ENCODE peak calls at places on chromosomes 4 and X, in seven cellular contexts. L is lower lobe of right lung, U is kidney epithelial cell, Z is uterus, N is cardiac fibroblast, B is AG10803, G is fibroblast of the aortic adventitia. P is an unnamed sample.

GRCh38 chr4:56099378-56099786 is 150.6 kb downstream of the CEP135 start:
- DNase-seq in L (no peak), U (no peak), Z (no peak), N (no peak), B (no peak), G (peak; percentile 5), P (peak; percentile 89)

GRCh38 chr4:133483600-133484246 is 334.6 kb downstream of the PCDH10 start:
- DNase-seq in L (no peak), U (no peak), Z (no peak), N (peak; percentile 61), B (no peak), G (peak; percentile 32), P (peak; percentile 11)

GRCh38 chr4:141448490-141448889 is 187.9 kb upstream of the IL15 start:
- DNase-seq in L (no peak), U (no peak), Z (no peak), N (no peak), B (no peak), G (no peak), P (no peak)

GRCh38 chr4:53089940-53090729 is 228.0 kb downstream of the RASL11B start:
- DNase-seq in L (no peak), U (no peak), Z (peak; percentile 13), N (peak; percentile 75), B (peak; percentile 94), G (peak; percentile 41), P (no peak)

GRCh38 chr4:164536829-164537228 is 217.1 kb upstream of the SMIM31 start:
- DNase-seq in L (no peak), U (peak; percentile 77), Z (no peak), N (no peak), B (peak; percentile 54), G (peak; percentile 83), P (peak; percentile 77)

GRCh38 chrX:21838937-21839333 is 482 bp upstream of the MBTPS2 start:
- DNase-seq in L (no peak), U (no peak), Z (no peak), N (peak; percentile 53), B (peak; percentile 15), G (no peak), P (no peak)

GRCh38 chr4:159504634-159505033 is 401.8 kb downstream of the RAPGEF2 start:
- DNase-seq in L (no peak), U (no peak), Z (no peak), N (peak; percentile 48), B (no peak), G (peak; percentile 23), P (no peak)

GRCh38 chr4:188993871-188994270 is 854.6 kb downstream of the TRIML1 start:
- DNase-seq in L (no peak), U (no peak), Z (no peak), N (no peak), B (no peak), G (no peak), P (no peak)

GRCh38 chr4:168218663-168219062 is 99.9 kb downstream of the DDX60 start:
- DNase-seq in L (no peak), U (peak; percentile 64), Z (no peak), N (peak; percentile 43), B (peak; percentile 33), G (peak; percentile 76), P (no peak)

GRCh38 chr4:40183615-40184411 is 13.0 kb upstream of the RHOH start:
- DNase-seq in L (no peak), U (no peak), Z (no peak), N (peak; percentile 15), B (no peak), G (peak; percentile 15), P (no peak)

GRCh38 chr4:40811886-40812857 is 62.4 kb downstream of the NSUN7 start:
- DNase-seq in L (peak; percentile 62), U (no peak), Z (no peak), N (peak; percentile 36), B (peak; percentile 23), G (peak; percentile 4), P (no peak)

GRCh38 chrX:54452920-54453319 is 12.7 kb downstream of the TSR2 start:
- DNase-seq in L (no peak), U (no peak), Z (no peak), N (peak; percentile 17), B (peak; percentile 9), G (no peak), P (no peak)

DNA sequence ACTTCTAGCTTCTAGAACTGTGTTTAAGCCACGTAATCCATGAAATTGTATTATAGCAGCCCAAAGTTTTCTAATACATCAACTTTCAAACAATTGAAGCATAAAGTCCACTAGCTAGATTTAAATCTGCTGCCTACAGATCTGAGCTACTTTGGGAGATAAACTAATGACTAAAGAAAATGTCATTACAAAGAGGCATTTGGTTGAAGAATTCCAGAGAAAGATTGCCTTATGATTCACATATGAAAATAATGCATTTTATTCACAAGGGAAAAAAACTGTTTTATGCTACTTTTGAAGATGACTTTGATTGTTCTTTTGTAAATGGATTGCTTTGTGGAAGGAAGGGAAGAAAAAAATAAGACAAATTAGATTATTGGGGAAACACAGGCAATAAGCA is 124.1 kb upstream of the SLIT2 start:
- DNase-seq in L (no peak), U (no peak), Z (no peak), N (no peak), B (peak; percentile 19), G (peak; percentile 64), P (no peak)
- TF ChIP-seq CTCF in L (no peak), U (no peak), Z (no peak), N (no peak), B (no peak), G (no peak), P (no peak)

DNA sequence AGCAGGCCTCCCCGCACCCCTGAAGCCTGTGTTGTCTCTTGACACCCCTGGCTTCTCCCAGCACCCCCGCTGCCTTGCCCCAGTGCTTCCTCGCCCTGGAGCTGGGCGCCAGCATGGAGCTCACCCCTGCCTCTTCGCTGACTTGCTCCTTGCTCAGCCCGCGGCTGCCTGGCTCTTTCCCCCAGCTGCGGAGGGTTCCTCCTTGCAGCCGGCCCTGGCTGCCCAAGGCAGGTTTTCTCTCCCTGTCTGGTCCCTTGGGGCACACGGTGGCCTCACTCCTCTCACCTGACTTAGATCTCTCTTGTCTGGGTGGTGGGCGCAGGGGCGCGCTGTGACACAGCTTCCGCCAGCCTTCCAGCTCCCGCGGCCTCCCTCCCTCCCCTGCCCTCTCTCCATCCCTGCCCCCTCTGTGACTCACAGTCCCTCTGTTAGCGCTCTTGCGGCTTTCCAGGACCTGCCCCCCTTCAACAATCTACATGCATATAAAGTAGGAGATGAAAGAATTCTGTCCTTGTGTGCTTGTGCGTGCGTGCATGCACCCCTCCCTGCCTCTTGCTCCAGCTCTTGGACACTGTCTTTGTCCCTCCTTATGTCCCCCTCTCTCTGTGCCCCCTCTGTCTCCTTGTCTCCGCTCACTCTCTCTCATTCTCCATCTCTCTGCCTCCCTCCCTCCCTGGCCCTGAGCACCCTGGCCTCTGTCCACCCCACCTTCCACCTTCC is 2.2 kb downstream of the PLXNB3 start:
- DNase-seq in L (peak; percentile 30), U (peak; percentile 21), Z (peak; percentile 40), N (peak; percentile 70), B (peak; percentile 47), G (peak; percentile 53), P (peak; percentile 27)
- H3K4me3 ChIP-seq in L (peak overlapping the region; percentile 17), U (peak overlapping the region; percentile 25), Z (no peak overlapping the region), N (peak overlapping the region; percentile 50), B (peak overlapping the region; percentile 61), G (peak overlapping the region; percentile 47), P (peak overlapping the region; percentile 34)

GRCh38 chrX:29090811-29091210 is 503.6 kb downstream of the IL1RAPL1 start:
- DNase-seq in L (no peak), U (no peak), Z (no peak), N (peak; percentile 44), B (peak; percentile 0), G (peak; percentile 45), P (no peak)
- TF ChIP-seq CTCF in L (no peak), U (peak; percentile 41), Z (no peak), N (no peak), B (peak; percentile 26), G (peak; percentile 23), P (peak; percentile 27)

GRCh38 chrX:140762061-140762460 is 52.5 kb downstream of the LINC00632 start:
- DNase-seq in L (no peak), U (no peak), Z (peak; percentile 21), N (peak; percentile 79), B (peak; percentile 74), G (peak; percentile 79), P (peak; percentile 44)

GRCh38 chrX:140766024-140766611 is 56.6 kb downstream of the LINC00632 start:
- DNase-seq in L (no peak), U (no peak), Z (peak; percentile 20), N (peak; percentile 72), B (peak; percentile 52), G (peak; percentile 84), P (peak; percentile 56)

GRCh38 chrX:140767646-140768045 is 58.1 kb downstream of the LINC00632 start:
- DNase-seq in L (no peak), U (no peak), Z (no peak), N (peak; percentile 2), B (peak; percentile 56), G (peak; percentile 24), P (no peak)

GRCh38 chrX:140765043-140765784 is 55.7 kb downstream of the LINC00632 start:
- DNase-seq in L (no peak), U (no peak), Z (no peak), N (peak; percentile 67), B (peak; percentile 52), G (peak; percentile 62), P (peak; percentile 9)

GRCh38 chrX:140764401-140764919 is 54.9 kb downstream of the LINC00632 start:
- DNase-seq in L (peak; percentile 39), U (no peak), Z (peak; percentile 12), N (peak; percentile 67), B (peak; percentile 68), G (peak; percentile 51), P (no peak)
- H3K4me3 ChIP-seq in L (peak overlapping the region; percentile 48), U (peak overlapping the region; percentile 45), Z (peak overlapping the region; percentile 2), N (peak overlapping the region; percentile 64), B (peak overlapping the region; percentile 75), G (peak overlapping the region; percentile 70), P (peak overlapping the region; percentile 57)

GRCh38 chr4:147108409-147108808 is 162.7 kb upstream of the TTC29 start:
- DNase-seq in L (no peak), U (no peak), Z (no peak), N (peak; percentile 45), B (peak; percentile 66), G (peak; percentile 39), P (no peak)

GRCh38 chr4:147110473-147110872 is 164.8 kb upstream of the TTC29 start:
- DNase-seq in L (no peak), U (no peak), Z (no peak), N (no peak), B (no peak), G (no peak), P (no peak)

GRCh38 chr4:147109800-147110199 is 164.1 kb upstream of the TTC29 start:
- DNase-seq in L (no peak), U (no peak), Z (no peak), N (no peak), B (no peak), G (no peak), P (no peak)

DNA sequence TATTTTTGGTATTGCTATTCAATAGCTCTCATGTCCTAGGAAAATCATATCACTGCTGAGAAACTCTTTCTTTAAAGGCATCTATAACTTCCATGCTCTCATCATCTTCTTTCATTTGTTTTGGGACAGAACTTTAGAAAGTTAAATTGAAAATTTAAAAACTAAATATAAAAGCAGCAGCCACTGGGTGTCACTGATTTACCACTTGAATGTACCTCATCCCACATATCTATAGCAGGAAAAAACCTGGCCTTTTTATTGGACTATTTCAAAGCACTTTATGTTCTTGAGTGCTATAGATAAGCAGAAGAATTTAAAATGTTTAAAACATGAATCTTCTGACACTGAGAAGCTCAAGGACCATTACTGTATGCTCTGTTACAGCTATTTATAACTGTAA is 165.3 kb upstream of the TTC29 start:
- DNase-seq in L (no peak), U (no peak), Z (no peak), N (peak; percentile 66), B (peak; percentile 18), G (peak; percentile 61), P (no peak)
- TF ChIP-seq CTCF in L (peak; percentile 19), U (peak; percentile 9), Z (peak; percentile 49), N (no peak), B (peak; percentile 34), G (peak; percentile 15), P (no peak)

P was measured in astrocyte of the cerebellum.